ENCODE peak calls at places on chromosomes 2 and 18, in seven cellular contexts. One of them, this sample, is unnamed.
A peak's percentile ranks its signal among the peaks of the same experiment; 100 is the strongest.

GRCh38 chr18:70377317-70377799 is 88.5 kb downstream of the SOCS6 start:
- DNase-seq in cardiac muscle cell: peak; percentile 38
- DNase-seq in right lobe of liver: peak; percentile 63
- DNase-seq in SK-N-SH: peak; percentile 22
- DNase-seq in right atrium auricular region: no peak
- DNase-seq in pancreas: no peak
- DNase-seq in adrenal gland: no peak
- DNase-seq in this sample: no peak

GRCh38 chr2:75246441-75247167 is 47.3 kb upstream of the TACR1 start:
- DNase-seq in adrenal gland: no peak
- DNase-seq in right lobe of liver: no peak
- DNase-seq in right atrium auricular region: no peak
- DNase-seq in cardiac muscle cell: no peak
- DNase-seq in pancreas: no peak
- DNase-seq in SK-N-SH: no peak
- DNase-seq in this sample: no peak

GRCh38 chr2:13542061-13542460 is 825.3 kb downstream of the TRIB2 start:
- DNase-seq in pancreas: no peak
- DNase-seq in right atrium auricular region: no peak
- DNase-seq in SK-N-SH: no peak
- DNase-seq in cardiac muscle cell: no peak
- DNase-seq in right lobe of liver: no peak
- DNase-seq in adrenal gland: no peak
- DNase-seq in this sample: no peak

GRCh38 chr2:240423788-240424191 is 11.7 kb upstream of the GPC1 start:
- DNase-seq in cardiac muscle cell: no peak
- DNase-seq in right atrium auricular region: no peak
- DNase-seq in right lobe of liver: peak; percentile 37
- DNase-seq in adrenal gland: no peak
- DNase-seq in pancreas: peak; percentile 14
- DNase-seq in SK-N-SH: no peak
- DNase-seq in this sample: no peak

GRCh38 chr2:37156071-37156856 is 516 bp downstream of the EIF2AK2 start:
- DNase-seq in right lobe of liver: no peak
- DNase-seq in pancreas: peak; percentile 41
- DNase-seq in adrenal gland: peak; percentile 53
- DNase-seq in right atrium auricular region: peak; percentile 74
- DNase-seq in SK-N-SH: peak; percentile 61
- DNase-seq in cardiac muscle cell: peak; percentile 67
- DNase-seq in this sample: peak; percentile 52

GRCh38 chr2:17863539-17863938 is 14.9 kb upstream of the KCNS3 start:
- DNase-seq in SK-N-SH: no peak
- DNase-seq in right lobe of liver: no peak
- DNase-seq in pancreas: no peak
- DNase-seq in cardiac muscle cell: no peak
- DNase-seq in right atrium auricular region: no peak
- DNase-seq in adrenal gland: no peak
- DNase-seq in this sample: no peak

GRCh38 chr2:133568172-133568571 is at the start of gene NCKAP5:
- DNase-seq in right atrium auricular region: peak; percentile 63
- DNase-seq in adrenal gland: no peak
- DNase-seq in pancreas: peak; percentile 27
- DNase-seq in right lobe of liver: peak; percentile 59
- DNase-seq in SK-N-SH: no peak
- DNase-seq in cardiac muscle cell: peak; percentile 47
- DNase-seq in this sample: no peak

GRCh38 chr2:215752436-215752835 is 260.9 kb downstream of the MREG start:
- DNase-seq in cardiac muscle cell: no peak
- DNase-seq in right lobe of liver: no peak
- DNase-seq in pancreas: no peak
- DNase-seq in SK-N-SH: no peak
- DNase-seq in right atrium auricular region: no peak
- DNase-seq in adrenal gland: no peak
- DNase-seq in this sample: no peak

GRCh38 chr2:104945866-104946265 is 92.0 kb downstream of the POU3F3 start:
- DNase-seq in SK-N-SH: no peak
- DNase-seq in pancreas: no peak
- DNase-seq in right atrium auricular region: no peak
- DNase-seq in adrenal gland: no peak
- DNase-seq in right lobe of liver: no peak
- DNase-seq in cardiac muscle cell: no peak
- DNase-seq in this sample: no peak

GRCh38 chr18:6355789-6356589 is 58.7 kb downstream of the L3MBTL4 start:
- DNase-seq in cardiac muscle cell: no peak
- DNase-seq in right lobe of liver: no peak
- DNase-seq in adrenal gland: peak; percentile 41
- DNase-seq in SK-N-SH: no peak
- DNase-seq in right atrium auricular region: no peak
- DNase-seq in pancreas: no peak
- DNase-seq in this sample: no peak

GRCh38 chr2:181573140-181573736 is 83.7 kb downstream of the CERKL start:
- DNase-seq in pancreas: no peak
- DNase-seq in adrenal gland: no peak
- DNase-seq in cardiac muscle cell: peak; percentile 60
- DNase-seq in right atrium auricular region: no peak
- DNase-seq in right lobe of liver: no peak
- DNase-seq in SK-N-SH: peak; percentile 26
- DNase-seq in this sample: no peak

GRCh38 chr2:3461781-3462492 is 57.4 kb downstream of the ADI1 start:
- DNase-seq in SK-N-SH: peak; percentile 89
- DNase-seq in adrenal gland: no peak
- DNase-seq in right lobe of liver: no peak
- DNase-seq in cardiac muscle cell: peak; percentile 77
- DNase-seq in pancreas: no peak
- DNase-seq in right atrium auricular region: no peak
- DNase-seq in this sample: no peak

GRCh38 chr2:237547841-237548416 is 18.4 kb upstream of the PRLH start:
- DNase-seq in pancreas: no peak
- DNase-seq in adrenal gland: no peak
- DNase-seq in SK-N-SH: no peak
- DNase-seq in right lobe of liver: peak; percentile 88
- DNase-seq in cardiac muscle cell: no peak
- DNase-seq in right atrium auricular region: no peak
- DNase-seq in this sample: no peak

GRCh38 chr2:201135396-201135795 is 19.4 kb downstream of the CFLAR start:
- DNase-seq in right atrium auricular region: no peak
- DNase-seq in cardiac muscle cell: no peak
- DNase-seq in right lobe of liver: no peak
- DNase-seq in SK-N-SH: no peak
- DNase-seq in adrenal gland: no peak
- DNase-seq in pancreas: no peak
- DNase-seq in this sample: no peak

GRCh38 chr18:3511980-3512379 is 62.0 kb downstream of the TGIF1 start:
- DNase-seq in right atrium auricular region: no peak
- DNase-seq in right lobe of liver: no peak
- DNase-seq in pancreas: no peak
- DNase-seq in cardiac muscle cell: peak; percentile 80
- DNase-seq in adrenal gland: no peak
- DNase-seq in SK-N-SH: peak; percentile 40
- DNase-seq in this sample: no peak

GRCh38 chr2:188292446-188293239 is 969 bp downstream of the GULP1 start:
- DNase-seq in right atrium auricular region: peak; percentile 84
- DNase-seq in adrenal gland: peak; percentile 85
- DNase-seq in SK-N-SH: peak; percentile 78
- DNase-seq in pancreas: peak; percentile 84
- DNase-seq in cardiac muscle cell: peak; percentile 83
- DNase-seq in right lobe of liver: peak; percentile 47
- DNase-seq in this sample: peak; percentile 77

GRCh38 chr18:49728542-49728941 is 84.8 kb downstream of the ACAA2 start:
- DNase-seq in adrenal gland: peak; percentile 23
- DNase-seq in right lobe of liver: peak; percentile 63
- DNase-seq in pancreas: peak; percentile 39
- DNase-seq in SK-N-SH: peak; percentile 48
- DNase-seq in right atrium auricular region: no peak
- DNase-seq in cardiac muscle cell: peak; percentile 68
- DNase-seq in this sample: peak; percentile 63

GRCh38 chr2:191189112-191189635 is 38.4 kb upstream of the STAT4 start:
- DNase-seq in right atrium auricular region: no peak
- DNase-seq in adrenal gland: no peak
- DNase-seq in pancreas: no peak
- DNase-seq in right lobe of liver: no peak
- DNase-seq in SK-N-SH: no peak
- DNase-seq in cardiac muscle cell: no peak
- DNase-seq in this sample: no peak

GRCh38 chr18:11872479-11873136 is 21.4 kb downstream of the CHMP1B start:
- DNase-seq in cardiac muscle cell: peak; percentile 47
- DNase-seq in right atrium auricular region: no peak
- DNase-seq in pancreas: peak; percentile 64
- DNase-seq in adrenal gland: no peak
- DNase-seq in SK-N-SH: no peak
- DNase-seq in right lobe of liver: no peak
- DNase-seq in this sample: no peak

GRCh38 chr2:70454936-70455544 is 98.6 kb downstream of the TGFA start:
- DNase-seq in right lobe of liver: no peak
- DNase-seq in adrenal gland: no peak
- DNase-seq in SK-N-SH: no peak
- DNase-seq in pancreas: no peak
- DNase-seq in right atrium auricular region: no peak
- DNase-seq in cardiac muscle cell: no peak
- DNase-seq in this sample: peak; percentile 6

DNA sequence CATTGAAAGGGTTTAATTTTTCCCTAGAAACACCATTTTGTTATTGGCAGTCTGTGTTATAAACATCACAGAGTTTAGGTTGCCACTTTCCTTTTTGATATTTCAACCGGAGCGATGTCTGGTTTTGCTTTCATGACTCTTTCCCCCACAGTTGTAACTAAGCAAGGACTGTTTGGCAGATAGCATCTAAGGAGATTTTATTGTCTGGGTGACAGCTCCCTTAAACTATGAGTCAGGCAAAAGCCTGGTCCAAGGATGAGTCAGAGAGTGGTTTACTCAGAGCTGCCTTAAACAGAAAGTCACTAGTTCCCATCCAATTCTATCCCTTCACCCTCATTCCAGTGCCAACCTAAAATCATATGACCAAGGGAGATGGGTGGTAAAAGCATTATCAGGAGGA is 341.6 kb upstream of the VWC2L start:
- DNase-seq in right atrium auricular region: no peak
- DNase-seq in pancreas: no peak
- DNase-seq in right lobe of liver: no peak
- DNase-seq in SK-N-SH: peak; percentile 14
- DNase-seq in cardiac muscle cell: peak; percentile 82
- DNase-seq in adrenal gland: peak; percentile 15
- DNase-seq in this sample: no peak
- H3K27ac ChIP-seq in right atrium auricular region: no peak overlapping the region
- H3K27ac ChIP-seq in pancreas: no peak overlapping the region
- H3K27ac ChIP-seq in right lobe of liver: no peak overlapping the region
- H3K27ac ChIP-seq in SK-N-SH: peak overlapping the region; percentile 98
- H3K27ac ChIP-seq in cardiac muscle cell: no peak overlapping the region
- H3K27ac ChIP-seq in adrenal gland: no peak overlapping the region
- H3K27ac ChIP-seq in this sample: no peak overlapping the region

DNA sequence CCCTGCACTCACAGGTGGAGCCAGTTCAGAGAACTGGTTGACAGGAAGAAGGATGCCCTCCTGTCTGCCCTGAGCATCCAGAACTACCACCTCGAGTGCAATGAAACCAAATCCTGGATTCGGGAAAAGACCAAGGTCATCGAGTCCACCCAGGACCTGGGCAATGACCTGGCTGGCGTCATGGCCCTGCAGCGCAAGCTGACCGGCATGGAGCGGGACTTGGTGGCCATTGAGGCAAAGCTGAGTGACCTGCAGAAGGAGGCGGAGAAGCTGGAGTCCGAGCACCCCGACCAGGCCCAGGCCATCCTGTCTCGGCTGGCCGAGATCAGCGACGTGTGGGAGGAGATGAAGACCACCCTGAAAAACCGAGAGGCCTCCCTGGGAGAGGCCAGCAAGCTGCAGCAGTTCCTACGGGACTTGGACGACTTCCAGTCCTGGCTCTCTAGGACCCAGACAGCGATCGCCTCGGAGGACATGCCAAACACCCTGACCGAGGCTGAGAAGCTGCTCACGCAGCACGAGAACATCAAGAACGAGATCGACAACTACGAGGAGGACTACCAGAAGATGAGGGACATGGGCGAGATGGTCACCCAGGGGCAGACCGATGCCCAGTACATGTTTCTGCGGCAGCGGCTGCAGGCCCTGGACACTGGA is 92.5 kb upstream of the EML6 start:
- DNase-seq in SK-N-SH: no peak
- DNase-seq in adrenal gland: no peak
- DNase-seq in right lobe of liver: peak; percentile 69
- DNase-seq in right atrium auricular region: no peak
- DNase-seq in pancreas: no peak
- DNase-seq in cardiac muscle cell: no peak
- DNase-seq in this sample: no peak
- H3K4me1 ChIP-seq in SK-N-SH: peaks cover 16% of the 10 kb centered on the region
- H3K4me1 ChIP-seq in adrenal gland: peaks cover 72% of the 10 kb centered on the region
- H3K4me1 ChIP-seq in right lobe of liver: no peaks in the 10 kb centered on the region
- H3K4me1 ChIP-seq in right atrium auricular region: peaks cover 70% of the 10 kb centered on the region
- H3K4me1 ChIP-seq in pancreas: peaks cover 18% of the 10 kb centered on the region
- H3K4me1 ChIP-seq in cardiac muscle cell: peaks cover 3% of the 10 kb centered on the region
- H3K4me1 ChIP-seq in this sample: peaks cover 42% of the 10 kb centered on the region

DNA sequence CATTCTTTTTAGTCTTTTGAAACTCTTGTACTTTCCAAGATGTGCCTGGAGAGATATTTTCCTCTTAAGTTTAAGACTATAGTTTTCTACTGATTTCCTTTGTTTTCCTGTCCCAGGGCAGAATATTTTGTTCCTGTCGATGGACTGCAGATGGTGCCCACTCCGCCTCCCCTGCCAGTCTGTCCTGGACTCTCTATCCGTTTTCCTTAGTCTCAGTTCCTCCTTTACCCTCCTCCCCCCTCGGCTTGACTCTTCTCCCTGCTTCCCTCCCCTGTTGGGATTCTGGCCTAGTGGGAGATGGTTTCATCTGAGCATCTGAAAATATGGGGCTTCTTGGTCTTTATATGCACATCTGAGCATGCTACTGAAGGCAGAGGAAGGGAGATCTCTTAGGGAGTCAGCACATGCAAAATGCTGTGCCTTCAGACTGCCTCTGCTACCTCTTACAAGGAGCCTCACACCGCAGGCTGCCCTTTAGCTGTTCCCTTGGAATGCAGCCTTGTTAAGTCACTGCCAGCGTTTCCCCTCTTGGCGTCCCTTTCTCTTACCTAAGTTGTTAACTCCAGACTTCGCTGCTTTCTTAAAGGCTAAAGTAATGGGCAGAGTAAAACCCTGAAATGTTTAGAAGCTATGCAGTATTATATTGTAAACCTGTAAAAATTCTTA is 49.6 kb downstream of the LDLRAD4 start:
- DNase-seq in right atrium auricular region: peak; percentile 76
- DNase-seq in adrenal gland: no peak
- DNase-seq in cardiac muscle cell: peak; percentile 47
- DNase-seq in SK-N-SH: no peak
- DNase-seq in right lobe of liver: no peak
- DNase-seq in pancreas: no peak
- DNase-seq in this sample: no peak
- H3K27ac ChIP-seq in right atrium auricular region: peak overlapping the region; percentile 85
- H3K27ac ChIP-seq in adrenal gland: peak overlapping the region; percentile 65
- H3K27ac ChIP-seq in cardiac muscle cell: peak overlapping the region; percentile 20
- H3K27ac ChIP-seq in SK-N-SH: peak overlapping the region; percentile 41
- H3K27ac ChIP-seq in right lobe of liver: no peak overlapping the region
- H3K27ac ChIP-seq in pancreas: no peak overlapping the region
- H3K27ac ChIP-seq in this sample: peak overlapping the region; percentile 39

DNA sequence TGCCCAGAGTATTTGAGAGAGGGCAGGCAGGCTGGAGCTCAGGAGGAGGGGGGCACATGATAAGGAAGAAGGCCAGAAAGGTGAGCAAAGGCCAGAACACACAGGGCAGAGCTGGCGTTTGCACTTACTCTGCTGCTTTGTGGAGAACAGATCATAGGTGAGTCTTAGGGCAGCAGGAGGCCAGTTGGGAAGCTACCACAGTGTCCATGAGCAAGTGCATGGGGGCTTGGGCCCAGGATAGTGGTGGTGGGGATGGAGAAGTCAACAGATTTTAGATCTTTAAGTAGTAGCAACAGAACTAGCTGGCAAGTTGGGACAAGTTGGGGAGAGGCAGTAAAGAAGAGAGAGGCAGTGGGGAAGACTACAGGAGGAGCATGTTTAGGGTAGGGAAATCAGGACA is 168.0 kb downstream of the ANTXR1 start:
- DNase-seq in pancreas: no peak
- DNase-seq in right lobe of liver: no peak
- DNase-seq in right atrium auricular region: no peak
- DNase-seq in SK-N-SH: no peak
- DNase-seq in adrenal gland: no peak
- DNase-seq in cardiac muscle cell: no peak
- DNase-seq in this sample: no peak
- H3K4me1 ChIP-seq in pancreas: no peaks in the 10 kb centered on the region
- H3K4me1 ChIP-seq in right lobe of liver: no peaks in the 10 kb centered on the region
- H3K4me1 ChIP-seq in right atrium auricular region: peaks cover 19% of the 10 kb centered on the region
- H3K4me1 ChIP-seq in SK-N-SH: peaks cover 34% of the 10 kb centered on the region
- H3K4me1 ChIP-seq in adrenal gland: peaks cover 19% of the 10 kb centered on the region
- H3K4me1 ChIP-seq in cardiac muscle cell: peaks cover 13% of the 10 kb centered on the region
- H3K4me1 ChIP-seq in this sample: no peaks in the 10 kb centered on the region